ENCODE peak calls at places on chromosomes 2 and 18, in nine cellular contexts. Z, C, A, M, E, R, Q, V and X are unnamed samples.

GRCh38 chr2:112705576-112705975 is 15.2 kb upstream of the NT5DC4 start:
- DNase-seq in C (no peak), Q (no peak), R (no peak), V (no peak), Z (peak; percentile 15), M (no peak), A (no peak), E (no peak), X (no peak)

GRCh38 chr2:136408795-136409194 is 290.8 kb upstream of the CXCR4 start:
- DNase-seq in R (no peak), A (no peak), M (no peak), V (no peak), C (no peak), E (no peak), Z (no peak), Q (peak; percentile 26), X (no peak)

GRCh38 chr2:108594132-108594981 is 60.1 kb downstream of the LIMS1 start:
- DNase-seq in Z (peak; percentile 98), V (no peak), E (peak; percentile 94), C (no peak), Q (no peak), R (peak; percentile 92), M (peak; percentile 91), A (peak; percentile 76), X (peak; percentile 80)

GRCh38 chr18:9475643-9476580 is 599 bp downstream of the RALBP1 start:
- DNase-seq in V (no peak), C (no peak), R (peak; percentile 36), A (no peak), Z (peak; percentile 38), E (peak; percentile 49), M (peak; percentile 29), Q (no peak), X (no peak)

GRCh38 chr2:189517847-189518535 is 62.6 kb downstream of the SLC40A1 start:
- DNase-seq in C (no peak), E (no peak), V (peak; percentile 36), R (peak; percentile 30), Q (no peak), M (peak; percentile 52), Z (peak; percentile 70), A (no peak), X (peak; percentile 21)

GRCh38 chr18:10170375-10170774 is 256.6 kb downstream of the VAPA start:
- DNase-seq in Z (no peak), R (no peak), V (no peak), M (peak; percentile 34), Q (peak; percentile 55), E (peak; percentile 10), C (no peak), A (no peak), X (no peak)

GRCh38 chr2:238162171-238162515 is 3.4 kb downstream of the ERFE start:
- DNase-seq in R (no peak), E (no peak), Z (no peak), Q (no peak), A (no peak), M (no peak), C (no peak), V (no peak), X (no peak)

GRCh38 chr2:28164280-28164801 is 228.3 kb upstream of the FOSL2 start:
- DNase-seq in C (no peak), V (peak; percentile 41), M (peak; percentile 18), Z (no peak), R (peak; percentile 72), E (no peak), A (no peak), Q (no peak), X (no peak)

GRCh38 chr2:227402321-227402720 is 14.6 kb upstream of the SCYGR1 start:
- DNase-seq in Q (no peak), A (no peak), C (no peak), R (no peak), M (no peak), V (no peak), Z (no peak), E (no peak), X (no peak)

GRCh38 chr2:8202139-8202538 is 479.7 kb upstream of the ID2 start:
- DNase-seq in C (no peak), V (no peak), A (no peak), Q (no peak), M (no peak), E (peak; percentile 3), Z (peak; percentile 7), R (no peak), X (no peak)

GRCh38 chr2:133658020-133658903 is 90.0 kb upstream of the NCKAP5 start:
- DNase-seq in M (no peak), R (no peak), C (no peak), Z (peak; percentile 82), Q (no peak), A (no peak), E (peak; percentile 23), V (no peak), X (no peak)
- H3K4me3 ChIP-seq in M (no peak overlapping the region), R (no peak overlapping the region), C (no peak overlapping the region), Z (no peak overlapping the region), Q (no peak overlapping the region), A (no peak overlapping the region), E (no peak overlapping the region), V (no peak overlapping the region), X (no peak overlapping the region)

GRCh38 chr18:75727479-75727878 is 300.0 kb upstream of the SMIM21 start:
- DNase-seq in M (peak; percentile 29), A (peak; percentile 19), R (peak; percentile 39), Z (peak; percentile 17), V (no peak), Q (no peak), E (no peak), C (peak; percentile 24), X (no peak)
- TF ChIP-seq CTCF in M (peak; percentile 50), A (peak; percentile 29), R (peak; percentile 55), Z (peak; percentile 26), V (peak; percentile 54), Q (no peak), E (peak; percentile 14), C (no peak), X (peak; percentile 58)

DNA sequence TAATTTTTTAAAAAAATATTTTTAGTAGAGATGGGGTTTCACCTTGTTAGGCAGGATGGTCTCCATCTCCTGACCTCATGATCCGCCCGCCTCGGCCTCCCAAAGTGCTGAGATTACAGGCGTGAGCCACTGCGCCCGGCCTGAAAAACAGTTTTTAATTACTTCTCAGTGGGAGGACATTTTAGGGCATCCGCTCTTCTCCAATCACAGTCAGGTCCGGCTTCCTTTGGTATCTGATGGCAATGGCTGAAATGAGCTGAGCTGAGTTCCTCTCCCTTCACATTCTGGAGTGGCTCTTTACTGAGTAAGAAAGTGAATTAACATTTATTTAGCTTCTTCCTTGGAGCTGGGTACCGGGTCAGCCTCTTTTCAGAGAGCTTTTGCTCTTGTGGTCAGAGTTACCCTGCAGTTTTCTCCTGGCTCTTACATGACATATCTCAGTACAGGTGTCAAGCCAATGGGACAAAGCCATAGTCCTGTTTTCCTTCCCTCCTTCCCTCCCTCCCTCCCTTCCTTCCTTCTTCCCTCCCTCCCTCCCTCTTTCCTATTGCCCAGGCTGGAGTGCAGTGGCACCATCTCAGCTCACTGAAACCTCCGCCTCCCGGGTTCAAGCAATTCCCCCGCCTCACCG is 1.1 kb upstream of the TTC27 start:
- DNase-seq in E (no peak), M (no peak), V (no peak), Q (no peak), A (no peak), R (no peak), Z (no peak), C (no peak), X (no peak)
- H3K4me3 ChIP-seq in E (no peak overlapping the region), M (no peak overlapping the region), V (no peak overlapping the region), Q (peak overlapping the region; percentile 75), A (no peak overlapping the region), R (no peak overlapping the region), Z (no peak overlapping the region), C (no peak overlapping the region), X (no peak overlapping the region)

DNA sequence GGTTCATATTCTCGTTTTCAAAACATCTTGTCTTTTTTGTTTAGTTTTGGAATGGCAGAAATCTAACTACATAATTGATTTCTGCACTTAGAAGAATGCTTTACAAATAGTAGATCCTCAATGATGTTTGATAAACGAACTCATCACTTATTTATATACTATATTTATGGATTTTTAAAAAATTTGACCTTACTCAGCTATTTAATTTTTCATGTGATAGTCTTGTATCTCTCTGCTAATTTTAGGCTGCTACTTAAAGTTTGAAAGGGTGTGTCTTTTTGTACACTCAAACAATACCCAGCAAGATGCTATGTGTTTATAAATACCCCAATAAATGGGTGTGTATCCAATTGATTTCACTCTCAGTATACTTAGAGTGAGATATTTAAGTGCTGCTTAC is 86.9 kb downstream of the EHBP1 start:
- DNase-seq in R (no peak), V (no peak), M (no peak), Q (no peak), E (no peak), Z (no peak), A (no peak), C (no peak), X (no peak)
- TF ChIP-seq CTCF in R (no peak), V (no peak), M (no peak), Q (no peak), E (no peak), Z (no peak), A (no peak), C (no peak), X (no peak)